ENCODE peak calls at places on chromosome 14, in five cellular contexts. X, Y, J, A and N are unnamed samples.

GRCh38 chr14:75342762-75343599 is 64.4 kb downstream of the FOS start:
- DNase-seq in X (no peak), Y (no peak), J (no peak), A (no peak), N (no peak)

GRCh38 chr14:94926176-94926575 is 156.3 kb upstream of the GSC start:
- DNase-seq in X (no peak), Y (no peak), J (no peak), A (no peak), N (no peak)

GRCh38 chr14:91796622-91797347 is 64.9 kb upstream of the CATSPERB start:
- DNase-seq in X (no peak), Y (no peak), J (no peak), A (no peak), N (no peak)

GRCh38 chr14:50531595-50532501 is 521 bp downstream of the MAP4K5 start:
- DNase-seq in X (peak), Y (peak), J (peak), A (peak), N (no peak)

GRCh38 chr14:90498198-90498597 is 101.4 kb downstream of the CALM1 start:
- DNase-seq in X (no peak), Y (no peak), J (no peak), A (no peak), N (no peak)

GRCh38 chr14:79661762-79662161 is 549.5 kb downstream of the DIO2 start:
- DNase-seq in X (no peak), Y (no peak), J (no peak), A (no peak), N (no peak)

GRCh38 chr14:32354716-32355115 is 25.6 kb downstream of the AKAP6 start:
- DNase-seq in X (no peak), Y (no peak), J (no peak), A (no peak), N (no peak)

GRCh38 chr14:90397401-90398314 is 829 bp downstream of the CALM1 start:
- DNase-seq in X (peak), Y (peak), J (peak), A (peak), N (peak)

GRCh38 chr14:36580856-36581831 is 1.3 kb downstream of the NKX2-8 start:
- DNase-seq in X (peak), Y (no peak), J (no peak), A (no peak), N (no peak)

GRCh38 chr14:24032727-24033418 is 18.9 kb upstream of the CARMIL3 start:
- DNase-seq in X (peak), Y (no peak), J (no peak), A (no peak), N (no peak)